ENCODE peak calls at places on chromosomes 1 and 21, in nine cellular contexts. One of them, this sample, is unnamed.
A peak's percentile ranks its signal among the peaks of the same experiment; 100 is the strongest.

GRCh38 chr21:42195378-42196031 is 23.4 kb upstream of the ABCG1 start:
- DNase-seq in non-pigmented ciliary epithelial cell: no peak
- DNase-seq in GM13977: no peak
- DNase-seq in CD4-positive, alpha-beta T cell: no peak
- DNase-seq in H1: no peak
- DNase-seq in hepatic stellate cell: no peak
- DNase-seq in CD4-positive, alpha-beta memory T cell: no peak
- DNase-seq in NCI-H510A: no peak
- DNase-seq in HCEC 1CT: no peak
- DNase-seq in this sample: no peak

GRCh38 chr1:12518956-12519707 is 98.9 kb downstream of the DHRS3 start:
- DNase-seq in NCI-H510A: no peak
- DNase-seq in hepatic stellate cell: no peak
- DNase-seq in CD4-positive, alpha-beta T cell: no peak
- DNase-seq in H1: no peak
- DNase-seq in GM13977: no peak
- DNase-seq in CD4-positive, alpha-beta memory T cell: no peak
- DNase-seq in non-pigmented ciliary epithelial cell: no peak
- DNase-seq in HCEC 1CT: peak; percentile 7
- DNase-seq in this sample: no peak

GRCh38 chr1:17190526-17190995 is 14.4 kb upstream of the PADI1 start:
- DNase-seq in NCI-H510A: no peak
- DNase-seq in GM13977: no peak
- DNase-seq in H1: peak; percentile 35
- DNase-seq in CD4-positive, alpha-beta T cell: peak; percentile 19
- DNase-seq in CD4-positive, alpha-beta memory T cell: no peak
- DNase-seq in non-pigmented ciliary epithelial cell: no peak
- DNase-seq in hepatic stellate cell: no peak
- DNase-seq in HCEC 1CT: no peak
- DNase-seq in this sample: no peak

GRCh38 chr1:62437273-62437945 is 560 bp downstream of the USP1 start:
- DNase-seq in CD4-positive, alpha-beta T cell: peak; percentile 54
- DNase-seq in non-pigmented ciliary epithelial cell: no peak
- DNase-seq in HCEC 1CT: no peak
- DNase-seq in H1: no peak
- DNase-seq in GM13977: peak; percentile 34
- DNase-seq in CD4-positive, alpha-beta memory T cell: peak; percentile 48
- DNase-seq in NCI-H510A: no peak
- DNase-seq in hepatic stellate cell: peak; percentile 9
- DNase-seq in this sample: no peak

GRCh38 chr1:171595324-171595723 is 26.7 kb upstream of the MYOCOS start:
- DNase-seq in non-pigmented ciliary epithelial cell: no peak
- DNase-seq in H1: no peak
- DNase-seq in NCI-H510A: no peak
- DNase-seq in HCEC 1CT: peak; percentile 25
- DNase-seq in CD4-positive, alpha-beta memory T cell: no peak
- DNase-seq in CD4-positive, alpha-beta T cell: no peak
- DNase-seq in hepatic stellate cell: no peak
- DNase-seq in GM13977: no peak
- DNase-seq in this sample: no peak

GRCh38 chr1:232805269-232806070 is at the start of gene MAP10:
- DNase-seq in GM13977: peak; percentile 81
- DNase-seq in CD4-positive, alpha-beta T cell: peak; percentile 71
- DNase-seq in non-pigmented ciliary epithelial cell: peak; percentile 42
- DNase-seq in HCEC 1CT: no peak
- DNase-seq in CD4-positive, alpha-beta memory T cell: peak; percentile 72
- DNase-seq in hepatic stellate cell: peak; percentile 76
- DNase-seq in H1: peak; percentile 87
- DNase-seq in NCI-H510A: peak; percentile 83
- DNase-seq in this sample: peak; percentile 8

GRCh38 chr1:41540886-41541591 is 56.6 kb upstream of the EDN2 start:
- DNase-seq in non-pigmented ciliary epithelial cell: peak; percentile 23
- DNase-seq in GM13977: no peak
- DNase-seq in CD4-positive, alpha-beta memory T cell: no peak
- DNase-seq in hepatic stellate cell: no peak
- DNase-seq in HCEC 1CT: no peak
- DNase-seq in H1: no peak
- DNase-seq in NCI-H510A: no peak
- DNase-seq in CD4-positive, alpha-beta T cell: peak; percentile 16
- DNase-seq in this sample: no peak

GRCh38 chr21:44354775-44355771 is 1.7 kb downstream of the TRPM2 start:
- DNase-seq in hepatic stellate cell: no peak
- DNase-seq in GM13977: no peak
- DNase-seq in CD4-positive, alpha-beta T cell: no peak
- DNase-seq in HCEC 1CT: no peak
- DNase-seq in CD4-positive, alpha-beta memory T cell: no peak
- DNase-seq in H1: no peak
- DNase-seq in NCI-H510A: no peak
- DNase-seq in non-pigmented ciliary epithelial cell: no peak
- DNase-seq in this sample: no peak

GRCh38 chr1:156480411-156481192 is 20.0 kb downstream of the MEF2D start:
- DNase-seq in HCEC 1CT: peak; percentile 33
- DNase-seq in H1: peak; percentile 88
- DNase-seq in NCI-H510A: peak; percentile 37
- DNase-seq in hepatic stellate cell: peak; percentile 76
- DNase-seq in GM13977: peak; percentile 84
- DNase-seq in non-pigmented ciliary epithelial cell: no peak
- DNase-seq in CD4-positive, alpha-beta T cell: peak; percentile 77
- DNase-seq in CD4-positive, alpha-beta memory T cell: peak; percentile 77
- DNase-seq in this sample: no peak

GRCh38 chr1:208231929-208232360 is 12.2 kb downstream of the PLXNA2 start:
- DNase-seq in NCI-H510A: no peak
- DNase-seq in hepatic stellate cell: peak; percentile 68
- DNase-seq in H1: no peak
- DNase-seq in non-pigmented ciliary epithelial cell: no peak
- DNase-seq in CD4-positive, alpha-beta memory T cell: no peak
- DNase-seq in CD4-positive, alpha-beta T cell: no peak
- DNase-seq in GM13977: no peak
- DNase-seq in HCEC 1CT: peak; percentile 63
- DNase-seq in this sample: no peak

GRCh38 chr1:151156515-151156819 is at the start of gene TNFAIP8L2:
- DNase-seq in GM13977: no peak
- DNase-seq in HCEC 1CT: no peak
- DNase-seq in hepatic stellate cell: no peak
- DNase-seq in NCI-H510A: no peak
- DNase-seq in H1: no peak
- DNase-seq in CD4-positive, alpha-beta memory T cell: peak; percentile 65
- DNase-seq in non-pigmented ciliary epithelial cell: no peak
- DNase-seq in CD4-positive, alpha-beta T cell: peak; percentile 76
- DNase-seq in this sample: no peak

GRCh38 chr21:28856588-28857250 is 136.0 kb downstream of the LTN1 start:
- DNase-seq in GM13977: no peak
- DNase-seq in CD4-positive, alpha-beta memory T cell: no peak
- DNase-seq in H1: no peak
- DNase-seq in CD4-positive, alpha-beta T cell: no peak
- DNase-seq in NCI-H510A: no peak
- DNase-seq in HCEC 1CT: no peak
- DNase-seq in non-pigmented ciliary epithelial cell: no peak
- DNase-seq in hepatic stellate cell: no peak
- DNase-seq in this sample: no peak

GRCh38 chr1:100530901-100531487 is 6.9 kb upstream of the GPR88 start:
- DNase-seq in HCEC 1CT: peak; percentile 79
- DNase-seq in H1: no peak
- DNase-seq in GM13977: peak; percentile 36
- DNase-seq in non-pigmented ciliary epithelial cell: peak; percentile 32
- DNase-seq in hepatic stellate cell: peak; percentile 16
- DNase-seq in CD4-positive, alpha-beta T cell: no peak
- DNase-seq in CD4-positive, alpha-beta memory T cell: peak; percentile 30
- DNase-seq in NCI-H510A: no peak
- DNase-seq in this sample: no peak

GRCh38 chr1:221583481-221583880 is 158.4 kb downstream of the DUSP10 start:
- DNase-seq in HCEC 1CT: no peak
- DNase-seq in CD4-positive, alpha-beta T cell: no peak
- DNase-seq in GM13977: no peak
- DNase-seq in CD4-positive, alpha-beta memory T cell: no peak
- DNase-seq in non-pigmented ciliary epithelial cell: no peak
- DNase-seq in NCI-H510A: no peak
- DNase-seq in hepatic stellate cell: no peak
- DNase-seq in H1: no peak
- DNase-seq in this sample: no peak

GRCh38 chr1:154607084-154607747 is 770 bp downstream of the ADAR start:
- DNase-seq in non-pigmented ciliary epithelial cell: no peak
- DNase-seq in CD4-positive, alpha-beta memory T cell: no peak
- DNase-seq in GM13977: no peak
- DNase-seq in CD4-positive, alpha-beta T cell: peak; percentile 56
- DNase-seq in NCI-H510A: no peak
- DNase-seq in HCEC 1CT: peak; percentile 45
- DNase-seq in H1: no peak
- DNase-seq in hepatic stellate cell: peak; percentile 24
- DNase-seq in this sample: no peak

GRCh38 chr1:115251856-115252255 is 86.2 kb downstream of the NGF start:
- DNase-seq in CD4-positive, alpha-beta T cell: no peak
- DNase-seq in H1: no peak
- DNase-seq in HCEC 1CT: peak; percentile 93
- DNase-seq in NCI-H510A: no peak
- DNase-seq in hepatic stellate cell: peak; percentile 37
- DNase-seq in GM13977: no peak
- DNase-seq in CD4-positive, alpha-beta memory T cell: no peak
- DNase-seq in non-pigmented ciliary epithelial cell: peak; percentile 88
- DNase-seq in this sample: no peak

GRCh38 chr1:192474080-192474683 is 101.4 kb upstream of the RGS1 start:
- DNase-seq in non-pigmented ciliary epithelial cell: no peak
- DNase-seq in hepatic stellate cell: no peak
- DNase-seq in H1: no peak
- DNase-seq in NCI-H510A: peak; percentile 11
- DNase-seq in HCEC 1CT: peak; percentile 24
- DNase-seq in CD4-positive, alpha-beta memory T cell: peak; percentile 31
- DNase-seq in GM13977: peak; percentile 41
- DNase-seq in CD4-positive, alpha-beta T cell: no peak
- DNase-seq in this sample: no peak

GRCh38 chr21:42316891-42317290 is 1.7 kb upstream of the TFF3 start:
- DNase-seq in non-pigmented ciliary epithelial cell: no peak
- DNase-seq in CD4-positive, alpha-beta T cell: peak; percentile 25
- DNase-seq in NCI-H510A: peak; percentile 56
- DNase-seq in CD4-positive, alpha-beta memory T cell: no peak
- DNase-seq in H1: no peak
- DNase-seq in HCEC 1CT: no peak
- DNase-seq in GM13977: no peak
- DNase-seq in hepatic stellate cell: no peak
- DNase-seq in this sample: no peak